ENCODE peak calls at places on chromosomes 1 and 21, in ten cellular contexts. N is body of pancreas, P is fibroblast of villous mesenchyme, H is heart right ventricle, V is fibroblast of lung, X is thoracic aorta, B is pancreas, D is bronchial epithelial cell, S is tibial artery, R is NB4. W is an unnamed sample.

GRCh38 chr1:158978730-158979129 is 31.0 kb upstream of the IFI16 start:
- DNase-seq in N (no peak), P (no peak), H (no peak), V (no peak), X (no peak), B (no peak), D (no peak), S (no peak), R (no peak), W (no peak)

GRCh38 chr21:45874716-45875415 is 106.7 kb upstream of the COL6A1 start:
- DNase-seq in N (peak; percentile 29), P (peak; percentile 99), H (no peak), V (peak; percentile 99), X (no peak), B (peak; percentile 47), D (peak; percentile 34), S (peak; percentile 61), R (peak; percentile 94), W (peak; percentile 91)

GRCh38 chr1:198238121-198238520 is 81.3 kb downstream of the NEK7 start:
- DNase-seq in N (peak; percentile 40), P (no peak), H (peak; percentile 19), V (no peak), X (no peak), B (no peak), D (no peak), S (no peak), R (peak; percentile 87), W (no peak)

GRCh38 chr1:19006837-19007271 is 50.4 kb upstream of the IFFO2 start:
- DNase-seq in N (peak; percentile 41), P (peak; percentile 73), H (no peak), V (peak; percentile 31), X (no peak), B (no peak), D (no peak), S (no peak), R (no peak), W (no peak)

GRCh38 chr1:15848929-15849774 is 1.6 kb downstream of the SPEN start:
- DNase-seq in N (peak; percentile 90), P (peak; percentile 92), H (peak; percentile 83), V (peak; percentile 77), X (peak; percentile 52), B (peak; percentile 86), D (peak; percentile 82), S (peak; percentile 89), R (peak; percentile 83), W (peak; percentile 62)

GRCh38 chr1:54811739-54812655 is 10.9 kb upstream of the TTC22 start:
- DNase-seq in N (no peak), P (no peak), H (no peak), V (no peak), X (no peak), B (no peak), D (no peak), S (no peak), R (no peak), W (no peak)

GRCh38 chr1:241551759-241552638 is 19.8 kb downstream of the KMO start:
- DNase-seq in N (peak; percentile 63), P (no peak), H (peak; percentile 17), V (no peak), X (peak; percentile 4), B (no peak), D (no peak), S (no peak), R (peak; percentile 96), W (no peak)

GRCh38 chr21:24375201-24375600 is 1232.1 kb downstream of the MRPL39 start:
- DNase-seq in N (no peak), P (no peak), H (no peak), V (no peak), X (no peak), B (no peak), D (no peak), S (no peak), R (peak; percentile 35), W (no peak)

GRCh38 chr1:36706416-36706815 is 223.7 kb upstream of the CSF3R start:
- DNase-seq in N (no peak), P (no peak), H (no peak), V (no peak), X (no peak), B (no peak), D (no peak), S (peak; percentile 59), R (no peak), W (no peak)

GRCh38 chr1:235933017-235933416 is 66.3 kb upstream of the LYST start:
- DNase-seq in N (no peak), P (no peak), H (no peak), V (no peak), X (no peak), B (no peak), D (peak; percentile 85), S (no peak), R (no peak), W (no peak)

GRCh38 chr1:209086486-209087192 is 496.9 kb upstream of the CAMK1G start:
- DNase-seq in N (no peak), P (no peak), H (no peak), V (no peak), X (no peak), B (no peak), D (no peak), S (no peak), R (no peak), W (no peak)

GRCh38 chr21:34499116-34499515 is 12.9 kb downstream of the KCNE1 start:
- DNase-seq in N (no peak), P (no peak), H (no peak), V (no peak), X (no peak), B (no peak), D (no peak), S (no peak), R (no peak), W (no peak)

GRCh38 chr1:236063919-236064673 is 794 bp downstream of the NID1 start:
- DNase-seq in N (peak; percentile 69), P (peak; percentile 77), H (peak; percentile 74), V (peak; percentile 85), X (peak; percentile 19), B (peak; percentile 79), D (no peak), S (peak; percentile 91), R (no peak), W (peak; percentile 41)

GRCh38 chr1:243712890-243713425 is 137.1 kb downstream of the AKT3 start:
- DNase-seq in N (no peak), P (peak; percentile 8), H (no peak), V (peak; percentile 43), X (no peak), B (no peak), D (no peak), S (no peak), R (peak; percentile 69), W (no peak)

GRCh38 chr1:235929216-235929615 is 62.5 kb upstream of the LYST start:
- DNase-seq in N (no peak), P (no peak), H (no peak), V (peak; percentile 43), X (no peak), B (no peak), D (peak; percentile 17), S (no peak), R (no peak), W (no peak)

DNA sequence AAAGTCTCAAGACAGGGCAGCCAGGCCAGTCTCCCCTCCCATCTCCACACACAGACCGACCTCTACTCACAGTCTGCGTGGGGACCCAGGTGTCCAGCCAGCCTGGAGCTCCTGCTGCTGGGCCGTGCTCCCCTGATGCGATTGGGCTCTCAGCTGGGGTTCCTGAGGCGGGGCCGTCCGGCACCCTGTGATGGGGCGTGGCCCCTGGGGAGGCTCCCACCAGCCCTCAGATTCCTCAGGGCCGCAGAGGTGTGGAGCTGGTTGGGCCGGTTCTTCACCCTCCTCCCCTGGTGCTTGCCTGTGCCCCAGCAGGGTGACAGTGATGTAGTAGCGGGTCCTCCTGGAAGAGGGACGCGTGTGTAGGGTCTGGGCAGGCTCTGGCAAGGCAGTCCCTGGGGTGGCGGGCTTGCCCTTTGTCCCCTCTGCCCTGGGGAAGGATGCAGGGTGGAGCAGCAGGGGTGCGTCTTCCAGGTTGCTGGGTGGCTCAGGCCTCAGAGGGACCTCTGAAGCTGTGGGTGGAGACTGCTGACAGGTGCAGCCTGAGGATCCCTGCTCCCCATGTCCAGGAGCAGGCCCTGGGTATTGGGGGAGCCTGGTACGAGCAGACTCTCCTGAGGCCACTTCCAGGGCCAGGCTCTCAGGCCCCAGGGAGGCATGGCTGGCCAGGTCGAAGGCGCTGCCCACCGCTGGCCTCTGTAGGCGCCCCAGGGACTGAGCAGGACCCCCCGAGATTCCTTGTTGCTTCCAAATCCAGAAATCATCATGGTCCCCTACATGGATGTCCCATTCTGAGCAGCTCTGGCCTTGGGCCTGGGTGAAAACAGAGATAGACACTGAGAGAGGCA is at the start of gene CRYBG2:
- DNase-seq in N (peak; percentile 32), P (no peak), H (no peak), V (no peak), X (no peak), B (no peak), D (peak; percentile 79), S (no peak), R (no peak), W (no peak)
- H3K4me3 ChIP-seq in N (no peak within 1 kb of the TSS), P (no peak within 1 kb of the TSS), H (no peak within 1 kb of the TSS), V (no peak within 1 kb of the TSS), X (no peak within 1 kb of the TSS), B (no peak within 1 kb of the TSS), D (peak within 1 kb of the TSS; percentile 56), S (no peak within 1 kb of the TSS), R (no peak within 1 kb of the TSS), W (no peak within 1 kb of the TSS)

GRCh38 chr1:162878000-162878596 is 17.1 kb upstream of the CCDC190 start:
- DNase-seq in N (peak; percentile 59), P (peak; percentile 77), H (peak; percentile 58), V (peak; percentile 86), X (peak; percentile 14), B (no peak), D (peak; percentile 65), S (peak; percentile 76), R (peak; percentile 70), W (peak; percentile 72)
- TF ChIP-seq CTCF in N (peak; percentile 64), P (peak; percentile 83), H (peak; percentile 67), V (peak; percentile 82), X (peak; percentile 80), B (peak; percentile 31), D (peak; percentile 82), S (peak; percentile 89), R (peak; percentile 75), W (peak; percentile 75)

GRCh38 chr1:46615088-46615487 is 1.5 kb downstream of the MOB3C start:
- DNase-seq in N (no peak), P (no peak), H (no peak), V (no peak), X (no peak), B (no peak), D (peak; percentile 29), S (no peak), R (no peak), W (no peak)
- H3K4me3 ChIP-seq in N (no peak overlapping the region), P (peak overlapping the region; percentile 75), H (peak overlapping the region; percentile 89), V (no peak overlapping the region), X (peak overlapping the region; percentile 78), B (peak overlapping the region; percentile 76), D (peak overlapping the region; percentile 2), S (peak overlapping the region; percentile 93), R (no peak overlapping the region), W (no peak overlapping the region)

DNA sequence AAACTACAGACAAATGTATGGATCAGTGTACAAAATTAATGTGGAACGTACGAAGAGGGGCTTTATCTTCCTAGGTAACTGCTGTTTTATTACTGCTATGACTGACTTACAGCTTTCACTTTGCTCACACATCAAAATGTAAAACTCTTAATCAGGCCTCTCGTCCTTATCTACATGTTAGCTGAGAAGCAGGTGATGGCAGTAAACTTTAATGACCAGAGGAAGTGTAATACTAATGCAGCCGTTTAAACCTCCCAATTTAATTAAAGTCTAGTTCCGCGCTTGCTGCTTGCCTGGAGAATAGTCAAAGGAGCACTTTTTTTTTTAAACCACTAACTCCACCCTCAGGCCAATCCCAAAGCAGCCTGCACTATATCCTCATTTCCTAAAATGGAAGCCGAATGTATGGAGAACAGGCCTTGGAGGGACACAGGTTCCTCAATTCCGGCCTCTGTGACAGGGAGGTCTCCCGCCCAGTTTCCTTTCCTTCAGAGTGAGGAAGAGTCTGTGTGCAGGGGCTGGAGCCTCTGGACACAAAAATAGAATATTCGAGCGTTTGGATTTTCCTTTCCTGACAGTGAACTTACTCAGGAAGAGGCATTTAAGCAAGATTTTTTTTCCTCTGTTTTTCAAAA is 36.7 kb upstream of the RASAL2 start:
- DNase-seq in N (no peak), P (no peak), H (peak; percentile 59), V (no peak), X (no peak), B (no peak), D (no peak), S (no peak), R (no peak), W (no peak)
- TF ChIP-seq CTCF in N (no peak), P (no peak), H (no peak), V (no peak), X (no peak), B (no peak), D (no peak), S (no peak), R (no peak), W (no peak)